ENCODE peak calls at places on chromosomes 7 and 10, in six cellular contexts. P is kidney glomerular epithelial cell; J is GF-D8; O is colonic mucosa; C is left colon; R is central memory CD4-positive, alpha-beta T cell. F is an unnamed sample.

GRCh38 chr10:79561257-79561656 is 1.1 kb upstream of the SFTPA2 start:
- DNase-seq in P (no peak), J (no peak), O (peak; percentile 66), C (peak; percentile 45), R (no peak), F (no peak)

GRCh38 chr10:24503627-24504320 is 219.9 kb downstream of the ARHGAP21 start:
- DNase-seq in P (peak; percentile 4), J (no peak), O (peak; percentile 74), C (no peak), R (peak; percentile 3), F (peak; percentile 32)

GRCh38 chr7:156063241-156063810 is 251.1 kb upstream of the SHH start:
- DNase-seq in P (no peak), J (no peak), O (no peak), C (no peak), R (no peak), F (no peak)

GRCh38 chr7:101172005-101172853 is 6.9 kb upstream of the VGF start:
- DNase-seq in P (no peak), J (no peak), O (no peak), C (no peak), R (no peak), F (no peak)

GRCh38 chr10:83925133-83925532 is 214.2 kb upstream of the GHITM start:
- DNase-seq in P (no peak), J (no peak), O (no peak), C (no peak), R (no peak), F (no peak)

GRCh38 chr7:103880201-103880600 is 109.3 kb downstream of the RELN start:
- DNase-seq in P (no peak), J (no peak), O (no peak), C (no peak), R (no peak), F (no peak)

GRCh38 chr10:114694735-114695134 is 36.7 kb upstream of the ABLIM1 start:
- DNase-seq in P (no peak), J (no peak), O (peak; percentile 52), C (no peak), R (no peak), F (peak; percentile 48)

GRCh38 chr7:35004531-35005096 is 32.7 kb downstream of the DPY19L1 start:
- DNase-seq in P (peak; percentile 30), J (no peak), O (no peak), C (peak; percentile 58), R (no peak), F (peak; percentile 56)

GRCh38 chr10:68172324-68172723 is 59.6 kb downstream of the ATOH7 start:
- DNase-seq in P (peak; percentile 75), J (no peak), O (no peak), C (no peak), R (no peak), F (no peak)

GRCh38 chr10:131997366-131998049 is 15.8 kb upstream of the BNIP3 start:
- DNase-seq in P (no peak), J (no peak), O (peak; percentile 47), C (peak; percentile 68), R (no peak), F (no peak)

GRCh38 chr7:126394406-126394805 is 858.3 kb downstream of the GRM8 start:
- DNase-seq in P (no peak), J (no peak), O (no peak), C (no peak), R (no peak), F (no peak)

GRCh38 chr7:55203300-55203699 is 161.8 kb upstream of the LANCL2 start:
- DNase-seq in P (no peak), J (no peak), O (no peak), C (no peak), R (no peak), F (no peak)

GRCh38 chr7:43479042-43479441 is 103.9 kb upstream of the STK17A start:
- DNase-seq in P (no peak), J (no peak), O (no peak), C (no peak), R (no peak), F (no peak)

GRCh38 chr10:106474891-106475290 is 689.6 kb downstream of the SORCS1 start:
- DNase-seq in P (no peak), J (no peak), O (no peak), C (no peak), R (no peak), F (no peak)

GRCh38 chr7:30682131-30683083 is at the start of gene CRHR2:
- DNase-seq in P (no peak), J (no peak), O (no peak), C (no peak), R (no peak), F (peak; percentile 73)

GRCh38 chr10:92891885-92892705 is 43.8 kb downstream of the EXOC6 start:
- DNase-seq in P (peak; percentile 91), J (no peak), O (peak; percentile 74), C (peak; percentile 84), R (no peak), F (peak; percentile 69)

GRCh38 chr10:54958844-54959243 is 157.8 kb upstream of the PCDH15 start:
- DNase-seq in P (no peak), J (no peak), O (no peak), C (no peak), R (no peak), F (no peak)

GRCh38 chr10:124742418-124743187 is 1.6 kb downstream of the FAM53B start:
- DNase-seq in P (no peak), J (peak; percentile 27), O (peak; percentile 61), C (no peak), R (no peak), F (peak; percentile 39)

GRCh38 chr7:143988986-143989745 is 11.0 kb upstream of the OR6B1 start:
- DNase-seq in P (no peak), J (no peak), O (no peak), C (no peak), R (no peak), F (no peak)

GRCh38 chr10:112672706-112673105 is 225.7 kb downstream of the VTI1A start:
- DNase-seq in P (no peak), J (no peak), O (no peak), C (no peak), R (no peak), F (no peak)

GRCh38 chr7:110841840-110842579 is 248.9 kb upstream of the LRRN3 start:
- DNase-seq in P (no peak), J (no peak), O (no peak), C (no peak), R (no peak), F (peak; percentile 47)

GRCh38 chr7:140541513-140542192 is 62.3 kb upstream of the MKRN1 start:
- DNase-seq in P (peak; percentile 92), J (no peak), O (peak; percentile 69), C (peak; percentile 68), R (no peak), F (peak; percentile 79)

GRCh38 chr10:54009672-54010071 is 791.4 kb downstream of the PCDH15 start:
- DNase-seq in P (no peak), J (no peak), O (no peak), C (no peak), R (no peak), F (peak; percentile 68)

GRCh38 chr10:102555781-102556328 is 52.1 kb downstream of the SUFU start:
- DNase-seq in P (peak; percentile 8), J (no peak), O (no peak), C (no peak), R (no peak), F (peak; percentile 14)

GRCh38 chr7:157627033-157627432 is 290.2 kb downstream of the DNAJB6 start:
- DNase-seq in P (no peak), J (no peak), O (no peak), C (no peak), R (no peak), F (no peak)

F was measured in BE2C.